ENCODE peak calls at places on chromosomes 3 and 15, in four cellular contexts. One of them, this sample, is unnamed.
A peak's percentile ranks its signal among the peaks of the same experiment; 100 is the strongest.

GRCh38 chr3:134033315-134033996 is 3.7 kb upstream of the SLCO2A1 start:
- DNase-seq in naive thymus-derived CD4-positive, alpha-beta T cell: no peak
- DNase-seq in neuronal stem cell: no peak
- DNase-seq in substantia nigra: no peak
- DNase-seq in this sample: no peak

GRCh38 chr3:107650788-107651187 is 128.0 kb downstream of the BBX start:
- DNase-seq in substantia nigra: no peak
- DNase-seq in naive thymus-derived CD4-positive, alpha-beta T cell: no peak
- DNase-seq in neuronal stem cell: no peak
- DNase-seq in this sample: no peak

GRCh38 chr3:120177151-120177550 is 82.9 kb upstream of the GSK3B start:
- DNase-seq in substantia nigra: no peak
- DNase-seq in naive thymus-derived CD4-positive, alpha-beta T cell: no peak
- DNase-seq in neuronal stem cell: no peak
- DNase-seq in this sample: peak; percentile 86

GRCh38 chr3:190696777-190697501 is 165.6 kb downstream of the GMNC start:
- DNase-seq in substantia nigra: no peak
- DNase-seq in naive thymus-derived CD4-positive, alpha-beta T cell: no peak
- DNase-seq in neuronal stem cell: peak; percentile 12
- DNase-seq in this sample: no peak

GRCh38 chr3:58116161-58116955 is 94.4 kb downstream of the DNASE1L3 start:
- DNase-seq in substantia nigra: no peak
- DNase-seq in neuronal stem cell: no peak
- DNase-seq in naive thymus-derived CD4-positive, alpha-beta T cell: peak; percentile 72
- DNase-seq in this sample: no peak

GRCh38 chr3:56131976-56132590 is 336.2 kb downstream of the ERC2 start:
- DNase-seq in naive thymus-derived CD4-positive, alpha-beta T cell: no peak
- DNase-seq in neuronal stem cell: no peak
- DNase-seq in substantia nigra: no peak
- DNase-seq in this sample: peak; percentile 83

GRCh38 chr3:170205302-170205701 is 16.9 kb upstream of the PRKCI start:
- DNase-seq in naive thymus-derived CD4-positive, alpha-beta T cell: no peak
- DNase-seq in neuronal stem cell: no peak
- DNase-seq in substantia nigra: no peak
- DNase-seq in this sample: no peak

GRCh38 chr15:67918205-67918861 is 78.5 kb upstream of the RNU6-1 start:
- DNase-seq in substantia nigra: no peak
- DNase-seq in neuronal stem cell: no peak
- DNase-seq in naive thymus-derived CD4-positive, alpha-beta T cell: no peak
- DNase-seq in this sample: no peak

GRCh38 chr3:197356275-197356674 is 57.9 kb upstream of the DLG1 start:
- DNase-seq in neuronal stem cell: no peak
- DNase-seq in substantia nigra: no peak
- DNase-seq in naive thymus-derived CD4-positive, alpha-beta T cell: no peak
- DNase-seq in this sample: no peak

GRCh38 chr3:13544293-13544831 is 4.6 kb upstream of the FBLN2 start:
- DNase-seq in substantia nigra: no peak
- DNase-seq in neuronal stem cell: no peak
- DNase-seq in naive thymus-derived CD4-positive, alpha-beta T cell: peak; percentile 67
- DNase-seq in this sample: peak; percentile 21

GRCh38 chr15:91787198-91787597 is 66.3 kb upstream of the SLCO3A1 start:
- DNase-seq in substantia nigra: no peak
- DNase-seq in neuronal stem cell: no peak
- DNase-seq in naive thymus-derived CD4-positive, alpha-beta T cell: no peak
- DNase-seq in this sample: no peak

GRCh38 chr15:71435552-71435951 is 320.3 kb downstream of the THSD4 start:
- DNase-seq in naive thymus-derived CD4-positive, alpha-beta T cell: no peak
- DNase-seq in substantia nigra: no peak
- DNase-seq in neuronal stem cell: no peak
- DNase-seq in this sample: no peak

GRCh38 chr15:54277834-54278233 is 299.6 kb downstream of the UNC13C start:
- DNase-seq in neuronal stem cell: no peak
- DNase-seq in naive thymus-derived CD4-positive, alpha-beta T cell: no peak
- DNase-seq in substantia nigra: no peak
- DNase-seq in this sample: no peak

DNA sequence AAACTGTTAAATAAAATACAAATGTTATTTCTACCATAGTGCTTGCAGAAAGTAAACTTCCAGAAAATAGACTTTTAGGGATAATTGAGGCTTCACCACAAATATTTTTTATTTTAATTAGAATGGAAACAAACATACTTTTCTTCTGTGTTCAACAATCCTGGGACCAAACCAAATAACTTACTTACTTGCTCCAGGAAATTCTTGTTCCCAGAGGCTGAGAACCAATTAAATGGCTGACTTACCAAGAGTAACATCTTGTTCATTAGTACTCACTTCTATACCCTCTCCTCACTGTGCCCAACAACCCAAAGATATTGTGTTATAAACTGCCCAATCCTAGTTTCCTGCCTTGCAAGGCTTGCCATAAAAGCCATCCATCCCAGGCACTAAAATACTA is 172.2 kb upstream of the PFN2 start:
- DNase-seq in naive thymus-derived CD4-positive, alpha-beta T cell: no peak
- DNase-seq in neuronal stem cell: no peak
- DNase-seq in substantia nigra: no peak
- DNase-seq in this sample: no peak
- H3K27ac ChIP-seq in naive thymus-derived CD4-positive, alpha-beta T cell: no peak overlapping the region
- H3K27ac ChIP-seq in neuronal stem cell: no peak overlapping the region
- H3K27ac ChIP-seq in substantia nigra: no peak overlapping the region
- H3K27ac ChIP-seq in this sample: no peak overlapping the region

DNA sequence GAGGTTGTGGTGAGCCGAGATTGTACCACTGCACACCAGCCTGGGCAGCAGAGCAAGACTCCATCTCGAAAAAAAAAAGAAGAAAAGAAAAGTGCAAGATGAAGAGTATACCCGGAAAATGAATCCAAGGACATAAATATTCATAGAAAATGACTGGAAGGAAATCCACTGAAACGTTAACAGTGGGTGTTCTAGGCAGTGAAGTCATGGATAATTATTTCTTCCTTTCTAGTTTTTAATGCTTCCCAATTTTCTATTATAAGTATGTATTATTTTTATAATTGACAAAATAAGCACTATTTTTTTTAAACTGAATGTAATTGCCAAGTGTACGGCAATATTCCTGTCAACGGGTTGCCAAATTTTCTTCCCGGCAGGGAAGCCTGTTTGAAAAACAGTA is 37.4 kb upstream of the MGLL start:
- DNase-seq in naive thymus-derived CD4-positive, alpha-beta T cell: no peak
- DNase-seq in substantia nigra: no peak
- DNase-seq in neuronal stem cell: no peak
- DNase-seq in this sample: no peak
- H3K27ac ChIP-seq in naive thymus-derived CD4-positive, alpha-beta T cell: no peak overlapping the region
- H3K27ac ChIP-seq in substantia nigra: no peak overlapping the region
- H3K27ac ChIP-seq in neuronal stem cell: no peak overlapping the region
- H3K27ac ChIP-seq in this sample: no peak overlapping the region

GRCh38 chr15:78007965-78008886 is 69.3 kb downstream of the TBC1D2B start:
- DNase-seq in naive thymus-derived CD4-positive, alpha-beta T cell: no peak
- DNase-seq in substantia nigra: no peak
- DNase-seq in neuronal stem cell: no peak
- DNase-seq in this sample: no peak

GRCh38 chr15:78010112-78010511 is 67.4 kb downstream of the TBC1D2B start:
- DNase-seq in naive thymus-derived CD4-positive, alpha-beta T cell: no peak
- DNase-seq in neuronal stem cell: no peak
- DNase-seq in substantia nigra: no peak
- DNase-seq in this sample: no peak

GRCh38 chr15:78006567-78007205 is 70.8 kb downstream of the TBC1D2B start:
- DNase-seq in naive thymus-derived CD4-positive, alpha-beta T cell: no peak
- DNase-seq in neuronal stem cell: no peak
- DNase-seq in substantia nigra: no peak
- DNase-seq in this sample: no peak

GRCh38 chr15:78004919-78005634 is 72.4 kb downstream of the TBC1D2B start:
- DNase-seq in substantia nigra: no peak
- DNase-seq in naive thymus-derived CD4-positive, alpha-beta T cell: no peak
- DNase-seq in neuronal stem cell: no peak
- DNase-seq in this sample: no peak

GRCh38 chr15:78007211-78007956 is 70.1 kb downstream of the TBC1D2B start:
- DNase-seq in naive thymus-derived CD4-positive, alpha-beta T cell: no peak
- DNase-seq in neuronal stem cell: no peak
- DNase-seq in substantia nigra: no peak
- DNase-seq in this sample: no peak
- H3K27ac ChIP-seq in naive thymus-derived CD4-positive, alpha-beta T cell: no peak overlapping the region
- H3K27ac ChIP-seq in neuronal stem cell: no peak overlapping the region
- H3K27ac ChIP-seq in substantia nigra: no peak overlapping the region
- H3K27ac ChIP-seq in this sample: no peak overlapping the region

GRCh38 chr3:16066545-16066944 is 107.9 kb upstream of the GALNT15 start:
- DNase-seq in substantia nigra: no peak
- DNase-seq in naive thymus-derived CD4-positive, alpha-beta T cell: no peak
- DNase-seq in neuronal stem cell: no peak
- DNase-seq in this sample: no peak

GRCh38 chr3:16070707-16071106 is 103.8 kb upstream of the GALNT15 start:
- DNase-seq in naive thymus-derived CD4-positive, alpha-beta T cell: no peak
- DNase-seq in neuronal stem cell: no peak
- DNase-seq in substantia nigra: no peak
- DNase-seq in this sample: no peak

GRCh38 chr3:16069149-16069922 is 105.1 kb upstream of the GALNT15 start:
- DNase-seq in neuronal stem cell: no peak
- DNase-seq in naive thymus-derived CD4-positive, alpha-beta T cell: no peak
- DNase-seq in substantia nigra: no peak
- DNase-seq in this sample: peak; percentile 55

GRCh38 chr3:16066975-16067374 is 107.5 kb upstream of the GALNT15 start:
- DNase-seq in naive thymus-derived CD4-positive, alpha-beta T cell: no peak
- DNase-seq in substantia nigra: no peak
- DNase-seq in neuronal stem cell: no peak
- DNase-seq in this sample: no peak

GRCh38 chr3:16067837-16068471 is 106.5 kb upstream of the GALNT15 start:
- DNase-seq in substantia nigra: no peak
- DNase-seq in neuronal stem cell: no peak
- DNase-seq in naive thymus-derived CD4-positive, alpha-beta T cell: no peak
- DNase-seq in this sample: peak; percentile 59
- H3K27ac ChIP-seq in substantia nigra: no peak overlapping the region
- H3K27ac ChIP-seq in neuronal stem cell: no peak overlapping the region
- H3K27ac ChIP-seq in naive thymus-derived CD4-positive, alpha-beta T cell: no peak overlapping the region
- H3K27ac ChIP-seq in this sample: peak overlapping the region; percentile 78